ENCODE peak calls at places on chromosomes 2 and 18, in six cellular contexts. L is DMS153; U is A549; I is adrenal gland; G is activated naive CD4-positive, alpha-beta T cell treated with anti-CD3 and anti-CD28 coated beads, Interleukin-2, amount 10 ng/mL, durations not matched to agents 7 days and 5 days; S is caudate nucleus. P is an unnamed sample.
A peak's percentile ranks its signal among the peaks of the same experiment; 100 is the strongest.

GRCh38 chr2:145108959-145109710 is 589.2 kb upstream of the ZEB2 start:
- DNase-seq in L (no peak), U (no peak), I (no peak), G (no peak), S (no peak), P (no peak)

GRCh38 chr2:99674031-99674430 is 184.2 kb upstream of the REV1 start:
- DNase-seq in L (no peak), U (no peak), I (no peak), G (no peak), S (no peak), P (no peak)

GRCh38 chr2:54100772-54101171 is 14.6 kb upstream of the ACYP2 start:
- DNase-seq in L (no peak), U (no peak), I (no peak), G (no peak), S (no peak), P (no peak)

GRCh38 chr18:48802543-48803428 is 148.0 kb downstream of the SMAD7 start:
- DNase-seq in L (no peak), U (no peak), I (peak; percentile 52), G (peak; percentile 20), S (no peak), P (no peak)

GRCh38 chr2:23620841-23621341 is 235.9 kb downstream of the KLHL29 start:
- DNase-seq in L (no peak), U (no peak), I (peak; percentile 65), G (no peak), S (no peak), P (no peak)

GRCh38 chr18:42045346-42045745 is 90.3 kb downstream of the PIK3C3 start:
- DNase-seq in L (no peak), U (no peak), I (no peak), G (no peak), S (no peak), P (no peak)

GRCh38 chr2:80086831-80087230 is 217.7 kb downstream of the LRRTM1 start:
- DNase-seq in L (no peak), U (no peak), I (peak; percentile 68), G (no peak), S (no peak), P (no peak)

GRCh38 chr2:235940330-235940729 is 227.9 kb downstream of the GBX2 start:
- DNase-seq in L (no peak), U (peak; percentile 13), I (peak; percentile 84), G (no peak), S (no peak), P (no peak)

GRCh38 chr2:46510596-46511177 is 31.3 kb downstream of the TMEM247 start:
- DNase-seq in L (no peak), U (no peak), I (no peak), G (no peak), S (no peak), P (no peak)

GRCh38 chr2:61834893-61835292 is 19.0 kb downstream of the FAM161A start:
- DNase-seq in L (no peak), U (no peak), I (no peak), G (no peak), S (no peak), P (no peak)

GRCh38 chr18:79466591-79466990 is 70.9 kb downstream of the NFATC1 start:
- DNase-seq in L (peak; percentile 49), U (no peak), I (no peak), G (no peak), S (no peak), P (no peak)

GRCh38 chr18:9629709-9630108 is 15.3 kb upstream of the PPP4R1 start:
- DNase-seq in L (no peak), U (no peak), I (no peak), G (no peak), S (no peak), P (no peak)

GRCh38 chr2:231228974-231229373 is 30.5 kb downstream of the ARMC9 start:
- DNase-seq in L (no peak), U (no peak), I (peak; percentile 51), G (no peak), S (no peak), P (no peak)

GRCh38 chr18:3538954-3539617 is 89.1 kb downstream of the TGIF1 start:
- DNase-seq in L (no peak), U (no peak), I (no peak), G (no peak), S (no peak), P (no peak)

GRCh38 chr2:64049633-64050220 is 30.5 kb upstream of the VPS54 start:
- DNase-seq in L (peak; percentile 75), U (peak; percentile 47), I (peak; percentile 83), G (peak; percentile 83), S (peak; percentile 15), P (peak; percentile 42)

GRCh38 chr2:43021791-43022500 is 204.5 kb downstream of the ZFP36L2 start:
- DNase-seq in L (no peak), U (no peak), I (no peak), G (no peak), S (peak; percentile 31), P (no peak)

GRCh38 chr2:186126181-186126580 is 359.9 kb upstream of the ZC3H15 start:
- DNase-seq in L (no peak), U (no peak), I (no peak), G (no peak), S (no peak), P (no peak)

GRCh38 chr2:39020383-39020782 is 100.5 kb downstream of the SOS1 start:
- DNase-seq in L (no peak), U (no peak), I (no peak), G (no peak), S (no peak), P (no peak)

GRCh38 chr18:55401638-55402191 is 186.3 kb downstream of the TCF4 start:
- DNase-seq in L (no peak), U (no peak), I (peak; percentile 66), G (no peak), S (no peak), P (no peak)

GRCh38 chr2:222907790-222908431 is 47.1 kb downstream of the ACSL3 start:
- DNase-seq in L (no peak), U (no peak), I (no peak), G (no peak), S (no peak), P (no peak)

GRCh38 chr2:90209009-90209408 is 1517.5 kb downstream of the RPIA start:
- DNase-seq in L (no peak), U (no peak), I (no peak), G (no peak), S (no peak), P (no peak)

GRCh38 chr18:58580623-58581022 is 48.3 kb downstream of the ALPK2 start:
- DNase-seq in L (no peak), U (no peak), I (no peak), G (no peak), S (no peak), P (no peak)

GRCh38 chr2:146317959-146318358 is 1526.9 kb upstream of the ACVR2A start:
- DNase-seq in L (no peak), U (no peak), I (no peak), G (no peak), S (no peak), P (no peak)

GRCh38 chr2:212124597-212124996 is 414.0 kb downstream of the ERBB4 start:
- DNase-seq in L (no peak), U (peak; percentile 0), I (peak; percentile 76), G (no peak), S (no peak), P (no peak)

P was measured in NCI-H510A.